ENCODE peak calls at places on chromosomes 12 and 14, in five cellular contexts. N, I, Z, V and K are unnamed samples.

GRCh38 chr14:106129274-106129673 is 602.9 kb downstream of the TMEM121 start:
- DNase-seq in N (no peak), I (no peak), Z (peak; percentile 16), V (no peak), K (no peak)

GRCh38 chr12:47811581-47812484 is 7.9 kb downstream of the HDAC7 start:
- DNase-seq in N (no peak), I (no peak), Z (peak; percentile 43), V (peak; percentile 75), K (no peak)

GRCh38 chr14:104387000-104387384 is 192.6 kb upstream of the C14orf180 start:
- DNase-seq in N (no peak), I (no peak), Z (no peak), V (no peak), K (no peak)

GRCh38 chr12:106495354-106495965 is 87.3 kb upstream of the RFX4 start:
- DNase-seq in N (no peak), I (no peak), Z (no peak), V (no peak), K (no peak)

GRCh38 chr14:24137529-24138395 is 1.8 kb downstream of the PSME1 start:
- DNase-seq in N (no peak), I (no peak), Z (no peak), V (no peak), K (no peak)

GRCh38 chr12:3580071-3580749 is 89.2 kb downstream of the PRMT8 start:
- DNase-seq in N (no peak), I (no peak), Z (no peak), V (no peak), K (no peak)

GRCh38 chr12:81229718-81230117 is 151.8 kb downstream of the ACSS3 start:
- DNase-seq in N (no peak), I (no peak), Z (no peak), V (no peak), K (no peak)

GRCh38 chr14:95774265-95775160 is 60.6 kb upstream of the TCL1A start:
- DNase-seq in N (peak; percentile 57), I (peak; percentile 39), Z (peak; percentile 46), V (peak; percentile 26), K (peak; percentile 54)

GRCh38 chr12:94286580-94287244 is 138.3 kb downstream of the PLXNC1 start:
- DNase-seq in N (no peak), I (no peak), Z (no peak), V (no peak), K (no peak)

GRCh38 chr12:100156731-100157426 is 14.2 kb upstream of the BLTP3B start:
- DNase-seq in N (no peak), I (no peak), Z (no peak), V (no peak), K (no peak)

GRCh38 chr12:107079172-107080011 is 14.0 kb downstream of the CRY1 start:
- DNase-seq in N (no peak), I (no peak), Z (peak; percentile 39), V (peak; percentile 69), K (peak; percentile 55)

GRCh38 chr14:79781882-79782281 is 429.4 kb downstream of the DIO2 start:
- DNase-seq in N (no peak), I (no peak), Z (no peak), V (no peak), K (no peak)

GRCh38 chr12:123886931-123887582 is 85.6 kb downstream of the CCDC92 start:
- DNase-seq in N (no peak), I (no peak), Z (no peak), V (no peak), K (no peak)

GRCh38 chr12:110458756-110459155 is 8.6 kb upstream of the ARPC3 start:
- DNase-seq in N (no peak), I (no peak), Z (no peak), V (no peak), K (no peak)

GRCh38 chr14:50714452-50715073 is 46.5 kb upstream of the SAV1 start:
- DNase-seq in N (no peak), I (no peak), Z (peak; percentile 51), V (peak; percentile 55), K (peak; percentile 54)

GRCh38 chr12:54663603-54664002 is 15.4 kb upstream of the DCD start:
- DNase-seq in N (no peak), I (no peak), Z (no peak), V (no peak), K (no peak)

GRCh38 chr14:83575301-83575700 is 1954.6 kb upstream of the FLRT2 start:
- DNase-seq in N (no peak), I (no peak), Z (no peak), V (no peak), K (no peak)

GRCh38 chr12:71664411-71665108 is 459 bp downstream of the THAP2 start:
- DNase-seq in N (no peak), I (no peak), Z (no peak), V (peak; percentile 39), K (peak; percentile 43)

GRCh38 chr14:80705241-80705980 is 236.1 kb downstream of the CEP128 start:
- DNase-seq in N (no peak), I (no peak), Z (no peak), V (peak; percentile 75), K (no peak)

GRCh38 chr12:53481957-53482586 is 17.2 kb downstream of the MAP3K12 start:
- DNase-seq in N (no peak), I (no peak), Z (peak; percentile 55), V (no peak), K (peak; percentile 64)

GRCh38 chr14:81450100-81450531 is 50.0 kb upstream of the STON2 start:
- DNase-seq in N (no peak), I (no peak), Z (peak; percentile 16), V (no peak), K (no peak)

GRCh38 chr12:124147579-124147978 is 147.3 kb upstream of the RFLNA start:
- DNase-seq in N (no peak), I (no peak), Z (peak; percentile 78), V (no peak), K (no peak)